ENCODE peak calls at places on chromosome 3, in six cellular contexts. Y is brain microvascular endothelial cell, G is endodermal cell, O is right atrium auricular region, M is A673, K is right lobe of liver. U is an unnamed sample. For H3K36me3, the result is how much of the 10 kb centered on the place peaks cover.

GRCh38 chr3:143538577-143538981 is 309.7 kb downstream of the SLC9A9 start:
- DNase-seq in K (no peak), M (no peak), O (no peak), Y (peak), G (no peak), U (no peak)

GRCh38 chr3:126357299-126358037 is at the start of gene KLF15:
- DNase-seq in Y (peak), G (peak), O (peak), M (peak), K (peak), U (peak)

GRCh38 chr3:177764377-177764912 is 567.2 kb upstream of the TBL1XR1 start:
- DNase-seq in K (no peak), Y (no peak), G (no peak), O (no peak), M (no peak), U (no peak)

GRCh38 chr3:108471346-108471935 is 39.0 kb downstream of the MYH15 start:
- DNase-seq in G (no peak), Y (no peak), O (no peak), M (no peak), K (no peak), U (no peak)

GRCh38 chr3:52931889-52932288 is 34.5 kb upstream of the STIMATE start:
- DNase-seq in G (no peak), Y (no peak), O (no peak), K (no peak), M (no peak), U (no peak)

GRCh38 chr3:15558581-15558980 is 37.1 kb upstream of the COLQ start:
- DNase-seq in O (no peak), G (no peak), K (no peak), M (no peak), Y (no peak), U (no peak)

GRCh38 chr3:66812126-66812525 is 186.0 kb upstream of the KBTBD8 start:
- DNase-seq in O (no peak), M (peak), G (no peak), Y (peak), K (no peak), U (no peak)

GRCh38 chr3:150411971-150412370 is 3.9 kb downstream of the TSC22D2 start:
- DNase-seq in M (no peak), Y (no peak), O (no peak), K (no peak), G (no peak), U (no peak)

GRCh38 chr3:196638922-196639516 is 475 bp upstream of the NRROS start:
- DNase-seq in O (no peak), G (no peak), Y (no peak), K (no peak), M (no peak), U (peak)

GRCh38 chr3:55075846-55076245 is 148.0 kb upstream of the LRTM1 start:
- DNase-seq in O (no peak), Y (no peak), K (no peak), M (no peak), G (no peak), U (no peak)

GRCh38 chr3:148466143-148466542 is 231.6 kb upstream of the AGTR1 start:
- DNase-seq in Y (peak), K (no peak), O (no peak), G (peak), M (no peak), U (no peak)

GRCh38 chr3:70999730-71000129 is 583.8 kb downstream of the FOXP1 start:
- DNase-seq in O (no peak), K (no peak), Y (peak), M (peak), G (no peak), U (no peak)

GRCh38 chr3:71476950-71477349 is 106.6 kb downstream of the FOXP1 start:
- DNase-seq in Y (no peak), M (no peak), G (no peak), K (no peak), O (no peak), U (no peak)

GRCh38 chr3:108200024-108200423 is 22.2 kb downstream of the IFT57 start:
- DNase-seq in Y (no peak), G (no peak), M (no peak), O (no peak), K (no peak), U (no peak)

GRCh38 chr3:53236112-53236841 is 19.5 kb downstream of the TKT start:
- DNase-seq in M (no peak), G (peak), Y (peak), K (peak), O (peak), U (no peak)

GRCh38 chr3:31614162-31614921 is 81.6 kb downstream of the STT3B start:
- DNase-seq in G (no peak), K (no peak), Y (no peak), O (no peak), M (no peak), U (no peak)

GRCh38 chr3:13582366-13583250 is 33.7 kb downstream of the FBLN2 start:
- DNase-seq in O (no peak), M (no peak), Y (no peak), G (no peak), K (no peak), U (no peak)

GRCh38 chr3:16322189-16322588 is 57.2 kb downstream of the OXNAD1 start:
- DNase-seq in K (no peak), M (no peak), G (no peak), Y (no peak), O (no peak), U (no peak)

GRCh38 chr3:44066806-44067205 is 174.9 kb upstream of the TOPAZ1 start:
- DNase-seq in K (no peak), Y (peak), O (no peak), G (no peak), M (no peak), U (no peak)

GRCh38 chr3:8324727-8325126 is 176.9 kb upstream of the LMCD1 start:
- DNase-seq in Y (peak), K (no peak), O (no peak), G (peak), M (peak), U (peak)

GRCh38 chr3:48696156-48696555 is 10.4 kb upstream of the NCKIPSD start:
- DNase-seq in O (no peak), K (peak), Y (no peak), G (no peak), M (no peak), U (no peak)

GRCh38 chr3:48693826-48694225 is 8.1 kb upstream of the NCKIPSD start:
- DNase-seq in K (peak), Y (no peak), G (no peak), M (no peak), O (no peak), U (no peak)

GRCh38 chr3:48695113-48695753 is 9.5 kb upstream of the NCKIPSD start:
- DNase-seq in K (peak), O (peak), Y (peak), G (peak), M (peak), U (no peak)

GRCh38 chr3:48692551-48692950 is 6.8 kb upstream of the NCKIPSD start:
- DNase-seq in K (peak), Y (no peak), M (no peak), O (no peak), G (no peak), U (no peak)

DNA sequence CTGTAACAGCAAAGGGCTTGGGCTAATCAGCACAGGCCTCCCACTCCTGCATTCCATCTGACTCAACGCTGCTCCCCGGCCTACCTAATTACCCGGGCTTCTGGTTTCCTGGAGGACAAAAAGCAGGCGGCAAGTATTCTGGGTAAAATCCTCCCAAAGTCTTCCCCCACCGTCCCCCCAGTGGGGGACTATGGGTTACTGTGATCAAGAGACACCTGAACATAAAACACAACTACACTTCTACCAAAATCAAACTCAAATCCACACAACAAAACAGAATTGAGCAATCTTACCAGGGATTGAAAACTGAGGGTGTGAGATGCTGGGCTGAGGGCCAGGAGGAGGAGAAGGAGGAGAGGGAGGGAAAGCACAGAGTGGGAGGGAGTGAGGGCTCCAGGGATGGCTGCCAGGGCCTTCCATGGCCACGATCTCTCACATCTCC is 8.9 kb upstream of the NCKIPSD start:
- DNase-seq in Y (peak), O (peak), K (peak), G (no peak), M (peak), U (no peak)
- H3K36me3 ChIP-seq in Y (half or more), O (half or more), K (under half), G (half or more), M (under half), U (half or more)

GRCh38 chr3:10041034-10041433 is 14.8 kb downstream of the FANCD2 start:
- DNase-seq in M (no peak), K (no peak), G (no peak), Y (no peak), O (no peak), U (no peak)
- H3K36me3 ChIP-seq in M (half or more), K (under half), G (half or more), Y (under half), O (under half), U (under half)

DNA sequence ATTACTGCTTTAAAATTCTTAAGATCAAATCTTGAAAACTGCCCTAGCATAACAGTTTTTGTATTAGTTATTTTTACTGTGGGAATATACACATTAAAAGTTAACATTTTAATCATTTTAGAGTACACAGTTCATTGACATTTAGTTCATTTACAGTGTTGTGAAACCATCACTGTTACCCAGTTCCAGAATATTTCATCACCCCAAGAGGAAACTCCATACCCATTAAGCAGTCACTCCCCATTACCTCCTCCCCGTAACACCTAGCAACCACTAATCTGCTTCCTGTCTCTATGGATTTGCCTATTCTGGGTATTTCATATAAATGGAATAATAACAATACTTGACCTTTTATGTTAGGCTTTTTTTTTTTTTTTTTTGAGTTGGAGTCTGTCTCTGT is 164.1 kb upstream of the LRRFIP2 start:
- DNase-seq in K (no peak), G (no peak), M (peak), Y (no peak), O (no peak), U (no peak)
- H3K36me3 ChIP-seq in K (under half), G (half or more), M (under half), Y (under half), O (half or more), U (under half)

DNA sequence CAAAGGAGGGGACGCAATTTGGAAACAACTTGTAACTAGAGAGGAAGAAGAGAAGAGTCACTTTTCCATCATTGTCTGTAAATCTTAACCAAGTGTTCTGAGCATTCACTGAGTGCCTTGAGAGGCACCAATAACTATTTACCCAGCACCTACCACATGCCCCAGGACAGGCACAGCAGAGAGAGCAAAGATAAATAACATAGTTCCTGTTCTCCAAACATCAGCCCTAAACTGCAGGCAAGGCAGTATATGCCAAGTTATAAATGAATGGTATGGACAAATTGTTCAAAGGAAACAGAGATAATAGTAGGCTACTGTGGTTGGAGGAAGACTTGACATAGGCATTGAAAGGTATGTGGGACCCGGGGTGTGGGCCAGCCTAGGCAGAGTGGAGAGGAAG is 45.6 kb downstream of the ITGB5 start:
- DNase-seq in O (no peak), K (no peak), M (no peak), G (no peak), Y (no peak), U (no peak)
- H3K36me3 ChIP-seq in O (under half), K (under half), M (under half), G (half or more), Y (under half), U (under half)

DNA sequence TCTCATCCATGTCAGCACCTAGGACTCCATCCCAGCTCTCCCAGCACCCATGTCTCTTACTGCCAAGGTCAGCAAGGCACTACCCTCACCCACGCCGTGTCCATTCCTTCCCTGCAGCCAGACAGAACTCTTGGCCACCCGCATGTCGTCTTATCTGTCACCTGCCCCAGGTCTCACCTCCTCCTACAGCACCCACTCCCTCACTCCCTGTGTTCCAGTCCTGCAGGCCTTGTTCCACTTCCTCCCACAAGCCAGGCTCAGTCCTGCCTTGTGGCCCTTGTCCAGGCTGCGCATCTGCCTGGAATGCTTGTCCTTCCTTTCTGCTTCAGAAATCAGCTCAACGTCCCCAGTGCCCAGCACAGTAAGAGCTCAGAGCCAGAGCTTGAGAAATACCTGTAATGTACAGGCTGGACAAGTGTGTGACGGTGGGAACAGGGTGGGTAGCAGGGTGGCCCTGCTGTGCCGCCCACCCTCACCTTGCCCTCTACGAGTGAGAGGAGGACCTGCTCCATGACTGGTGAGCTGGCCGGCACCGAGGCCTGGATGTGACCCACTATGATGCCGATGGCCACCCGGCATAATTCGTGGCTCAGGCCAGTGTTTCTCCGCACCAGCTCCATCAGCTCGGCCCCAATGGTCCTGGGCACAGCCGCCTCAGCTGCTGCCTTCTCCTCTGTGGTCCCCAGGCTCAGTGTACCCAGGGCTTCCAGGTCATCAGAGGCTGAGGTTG is 4.7 kb downstream of the NCKIPSD start:
- DNase-seq in Y (no peak), M (no peak), O (no peak), G (no peak), K (no peak), U (no peak)
- H3K36me3 ChIP-seq in Y (under half), M (under half), O (half or more), G (half or more), K (under half), U (under half)

DNA sequence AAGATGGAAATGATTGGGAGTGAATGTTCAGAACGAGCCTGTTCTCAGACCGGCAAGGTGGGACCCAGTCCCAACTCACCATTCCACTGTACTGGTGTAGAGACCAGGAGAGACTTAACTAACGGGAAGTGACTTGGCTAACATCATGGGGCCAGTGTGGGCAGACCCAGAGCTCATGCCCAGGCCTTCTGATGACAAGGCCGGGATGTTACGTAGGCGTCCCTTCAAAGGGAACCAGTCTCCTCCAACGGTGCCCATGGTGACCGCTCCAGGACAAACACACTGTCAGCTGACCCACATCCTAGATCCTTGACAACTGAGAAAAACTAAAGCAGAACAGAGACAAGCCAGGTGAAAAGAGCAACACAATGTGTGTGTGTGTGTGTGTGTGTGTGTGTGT is 128.4 kb upstream of the HACD2 start:
- DNase-seq in K (no peak), M (no peak), Y (no peak), O (no peak), G (no peak), U (no peak)
- H3K36me3 ChIP-seq in K (under half), M (under half), Y (under half), O (under half), G (under half), U (under half)

GRCh38 chr3:185651971-185652370 is 65.9 kb downstream of the SENP2 start:
- DNase-seq in O (peak), Y (no peak), G (no peak), M (no peak), K (no peak), U (no peak)

GRCh38 chr3:185654758-185655145 is 68.7 kb downstream of the SENP2 start:
- DNase-seq in M (no peak), G (no peak), O (no peak), Y (no peak), K (no peak), U (no peak)

GRCh38 chr3:185656321-185656840 is 70.3 kb downstream of the SENP2 start:
- DNase-seq in O (peak), K (no peak), Y (peak), G (no peak), M (no peak), U (no peak)

GRCh38 chr3:185655426-185656320 is 69.6 kb downstream of the SENP2 start:
- DNase-seq in O (peak), K (no peak), M (no peak), G (no peak), Y (no peak), U (no peak)

DNA sequence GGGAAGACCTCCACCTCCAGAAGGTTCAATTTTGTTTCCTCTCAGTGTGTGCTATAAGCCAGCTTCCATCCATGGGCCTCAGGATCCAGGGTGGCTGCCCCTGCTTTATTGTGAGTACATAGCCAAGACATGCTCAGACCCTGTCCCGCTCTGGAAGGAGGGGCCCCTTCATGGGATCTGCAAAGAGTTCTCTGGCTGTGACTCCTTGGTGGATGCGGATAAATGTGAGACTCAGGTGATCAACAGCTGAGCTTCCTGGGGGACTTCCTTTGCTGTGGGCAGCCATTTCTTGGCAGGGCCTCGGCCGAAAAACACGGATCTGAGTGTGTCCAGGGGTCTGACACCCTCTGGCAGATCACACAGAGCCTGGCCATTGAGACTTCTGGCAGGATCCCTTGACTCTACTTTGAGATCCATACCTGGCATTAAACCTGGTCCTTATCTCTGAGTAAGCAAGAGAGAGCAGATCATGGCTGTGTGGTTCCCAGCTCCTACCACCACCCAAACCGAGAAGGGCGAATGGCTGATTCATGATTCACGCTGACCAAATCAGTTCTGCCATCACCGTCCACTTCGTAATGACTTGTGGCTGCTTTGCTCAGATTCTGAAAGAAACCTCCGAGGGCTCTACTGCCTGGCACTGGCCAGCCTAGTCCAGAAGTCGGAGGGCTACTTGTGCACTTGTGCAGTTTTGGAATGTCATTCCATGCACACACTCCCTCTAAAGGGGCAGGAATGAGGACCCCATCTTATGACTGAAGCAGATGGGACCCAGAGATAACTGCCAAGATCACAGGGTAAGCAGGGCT is 68.1 kb downstream of the SENP2 start:
- DNase-seq in M (no peak), G (no peak), K (no peak), O (peak), Y (no peak), U (no peak)
- H3K36me3 ChIP-seq in M (half or more), G (half or more), K (under half), O (under half), Y (half or more), U (under half)

DNA sequence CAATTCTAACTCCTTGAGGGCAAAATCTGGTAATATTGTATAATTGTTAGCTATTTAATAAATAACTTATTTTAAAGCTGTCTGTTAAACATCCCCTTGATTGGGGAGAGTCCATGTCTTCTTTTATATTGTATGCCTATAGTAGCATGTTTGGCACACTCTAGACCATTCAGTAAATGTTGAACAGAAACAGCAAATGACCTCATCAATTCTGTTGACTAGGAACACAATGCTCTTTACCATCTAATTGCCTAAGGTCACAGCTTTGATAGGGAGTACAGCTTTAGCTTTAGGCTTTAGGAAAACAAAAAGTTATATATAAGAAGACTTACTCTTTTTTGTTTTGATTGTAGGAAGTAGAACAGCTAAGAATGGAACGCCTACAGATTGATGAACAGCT is 27.0 kb downstream of the DNAJC19 start:
- DNase-seq in Y (no peak), O (no peak), M (no peak), K (no peak), G (no peak), U (no peak)
- H3K36me3 ChIP-seq in Y (under half), O (under half), M (half or more), K (under half), G (half or more), U (under half)

GRCh38 chr3:33019981-33020380 is 68.5 kb downstream of the CCR4 start:
- DNase-seq in M (no peak), K (no peak), G (no peak), Y (no peak), O (no peak), U (no peak)
- H3K36me3 ChIP-seq in M (under half), K (under half), G (under half), Y (under half), O (under half), U (under half)

GRCh38 chr3:81531256-81531655 is 230.2 kb downstream of the GBE1 start:
- DNase-seq in K (no peak), Y (no peak), O (no peak), M (no peak), G (no peak), U (no peak)

GRCh38 chr3:81530180-81530939 is 231.1 kb downstream of the GBE1 start:
- DNase-seq in K (no peak), M (no peak), Y (no peak), O (no peak), G (no peak), U (no peak)

GRCh38 chr3:81531846-81532245 is 229.6 kb downstream of the GBE1 start:
- DNase-seq in G (no peak), O (no peak), M (no peak), K (peak), Y (no peak), U (no peak)
- H3K36me3 ChIP-seq in G (under half), O (half or more), M (under half), K (under half), Y (under half), U (under half)